ENCODE peak calls at places on chromosome 19, in eight cellular contexts. X, B, V, E, I, F, T and M are unnamed samples.
A peak's percentile ranks its signal among the peaks of the same experiment; 100 is the strongest.

GRCh38 chr19:17109962-17110598 is 34.5 kb downstream of the MYO9B start:
- DNase-seq in F (no peak), B (peak; percentile 65), I (no peak), X (peak; percentile 66), E (no peak), V (peak; percentile 82), T (no peak), M (peak; percentile 88)

GRCh38 chr19:13887039-13887438 is 10.1 kb downstream of the NANOS3 start:
- DNase-seq in T (no peak), X (no peak), I (no peak), V (peak; percentile 68), B (no peak), E (no peak), F (no peak), M (no peak)

GRCh38 chr19:49056101-49056901 is 1.2 kb downstream of the CGB7 start:
- DNase-seq in T (peak; percentile 28), E (peak; percentile 87), X (peak; percentile 56), B (peak; percentile 62), F (no peak), V (peak; percentile 97), I (no peak), M (peak; percentile 62)

GRCh38 chr19:27824108-27824507 is 1388.8 kb downstream of the UQCRFS1 start:
- DNase-seq in E (no peak), X (no peak), B (no peak), I (no peak), F (no peak), V (no peak), T (no peak), M (no peak)

GRCh38 chr19:31316201-31316951 is 32.9 kb downstream of the TSHZ3 start:
- DNase-seq in I (no peak), B (no peak), F (no peak), T (peak; percentile 61), V (no peak), E (peak; percentile 84), X (no peak), M (no peak)

GRCh38 chr19:2083174-2083854 is 12.8 kb downstream of the MOB3A start:
- DNase-seq in V (peak; percentile 58), X (peak; percentile 44), E (no peak), I (no peak), B (no peak), T (peak; percentile 25), F (no peak), M (peak; percentile 69)

GRCh38 chr19:16252459-16253205 is 54.9 kb downstream of the AP1M1 start:
- DNase-seq in B (no peak), F (no peak), V (no peak), X (peak; percentile 44), I (no peak), E (no peak), T (no peak), M (peak; percentile 50)

GRCh38 chr19:12611361-12611699 is 610 bp downstream of the ZNF791 start:
- DNase-seq in I (peak; percentile 75), E (peak; percentile 82), F (peak; percentile 9), B (peak; percentile 74), V (peak; percentile 95), T (peak; percentile 72), X (peak; percentile 74), M (no peak)

GRCh38 chr19:6481541-6482342 is at the start of gene DENND1C:
- DNase-seq in B (no peak), T (no peak), X (no peak), I (no peak), E (peak; percentile 70), F (no peak), V (peak; percentile 91), M (peak; percentile 84)

GRCh38 chr19:16470911-16471811 is 609 bp downstream of the EPS15L1 start:
- DNase-seq in F (no peak), V (peak; percentile 93), X (peak; percentile 27), E (peak; percentile 44), I (no peak), B (no peak), T (no peak), M (peak; percentile 39)

GRCh38 chr19:51915324-51915867 is 10.6 kb upstream of the ZNF649 start:
- DNase-seq in F (no peak), T (no peak), X (no peak), V (no peak), I (no peak), E (no peak), B (no peak), M (no peak)

GRCh38 chr19:3336680-3337523 is 29.5 kb upstream of the NFIC start:
- DNase-seq in E (no peak), I (peak; percentile 97), F (no peak), T (peak; percentile 95), V (peak; percentile 87), B (peak; percentile 97), X (peak; percentile 88), M (no peak)

GRCh38 chr19:51338563-51339312 is 3.2 kb downstream of the VSIG10L start:
- DNase-seq in B (peak; percentile 87), X (peak; percentile 78), F (no peak), V (peak; percentile 98), I (peak; percentile 85), T (peak; percentile 87), E (peak; percentile 94), M (peak; percentile 88)

GRCh38 chr19:45442927-45443461 is 19.3 kb upstream of the ERCC1 start:
- DNase-seq in X (peak; percentile 52), V (peak; percentile 69), T (peak; percentile 61), B (peak; percentile 58), F (no peak), I (no peak), E (peak; percentile 55), M (no peak)

GRCh38 chr19:48663667-48664066 is 9.2 kb downstream of the NTN5 start:
- DNase-seq in E (no peak), I (no peak), T (no peak), F (no peak), X (no peak), V (peak; percentile 88), B (no peak), M (no peak)

DNA sequence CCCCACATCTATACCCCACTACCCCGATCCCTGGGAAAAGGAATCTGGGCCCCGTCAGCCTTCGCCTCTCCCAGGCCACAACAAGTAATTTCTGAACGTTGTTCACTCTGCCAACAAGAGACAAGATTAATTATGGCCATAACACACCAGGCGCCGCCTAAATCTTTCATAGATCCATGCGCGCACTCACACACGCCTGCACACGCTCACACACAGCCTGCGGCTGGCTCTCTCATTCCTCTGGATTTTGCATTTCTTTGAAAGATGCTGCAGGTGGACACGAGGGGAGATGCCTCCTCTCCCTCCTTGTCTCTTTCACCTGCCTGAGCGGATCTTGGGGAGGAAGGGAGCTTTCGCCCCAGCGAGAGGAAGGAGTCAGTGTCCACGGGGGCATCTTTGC is 17.1 kb downstream of the ZNRF4 start:
- DNase-seq in I (no peak), E (no peak), B (no peak), X (no peak), T (no peak), F (no peak), V (no peak), M (no peak)
- H3K4me3 ChIP-seq in I (no peak overlapping the region), E (no peak overlapping the region), B (no peak overlapping the region), X (no peak overlapping the region), T (no peak overlapping the region), F (no peak overlapping the region), V (no peak overlapping the region), M (no peak overlapping the region)

DNA sequence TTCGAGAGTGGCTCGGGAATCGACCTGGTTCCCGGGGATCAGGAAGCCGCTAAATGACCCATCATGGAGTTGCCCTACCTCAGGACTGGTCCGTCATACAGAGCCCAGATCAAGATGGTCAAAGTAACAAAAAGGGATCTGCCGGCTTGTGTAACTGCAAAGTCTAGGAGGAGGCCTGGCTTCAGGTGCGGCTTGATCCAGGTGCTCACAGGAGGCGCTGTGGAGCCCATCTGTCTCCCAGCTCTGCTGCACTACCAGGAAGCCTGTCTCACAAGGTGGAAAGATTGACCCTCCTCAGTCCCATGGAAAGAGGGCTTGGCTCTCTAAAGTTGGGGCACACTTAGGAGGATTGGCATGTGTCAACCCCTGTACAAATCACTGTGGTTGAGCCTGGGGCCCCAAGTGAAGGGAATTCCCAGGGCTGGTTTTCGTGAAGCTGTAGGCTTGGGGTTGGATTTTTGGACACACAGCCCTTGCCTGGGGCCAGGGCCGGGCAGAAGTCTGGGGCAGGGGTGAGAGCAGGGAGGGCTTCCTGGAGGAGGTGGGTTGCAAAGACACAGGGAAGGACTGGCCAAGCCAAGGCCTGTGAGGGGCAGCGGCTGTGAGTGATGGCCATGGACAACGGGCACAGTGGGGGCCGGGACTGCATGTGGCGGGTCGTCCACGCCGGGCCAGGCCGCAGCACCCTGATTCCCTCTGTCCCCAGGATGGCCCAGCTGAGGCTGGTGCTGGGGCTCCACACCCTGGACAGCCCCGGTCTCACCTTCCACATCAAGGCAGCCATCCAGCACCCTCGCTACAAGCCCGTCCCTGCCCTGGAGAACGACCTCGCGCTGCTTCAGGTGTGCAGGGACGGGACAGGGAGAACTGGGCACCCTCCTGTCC is 4.2 kb downstream of the GZMM start:
- DNase-seq in B (no peak), T (no peak), V (no peak), I (no peak), X (no peak), E (no peak), F (no peak), M (no peak)
- TF ChIP-seq CTCF in B (no peak), T (no peak), V (no peak), I (no peak), X (no peak), E (no peak), F (no peak), M (no peak)

DNA sequence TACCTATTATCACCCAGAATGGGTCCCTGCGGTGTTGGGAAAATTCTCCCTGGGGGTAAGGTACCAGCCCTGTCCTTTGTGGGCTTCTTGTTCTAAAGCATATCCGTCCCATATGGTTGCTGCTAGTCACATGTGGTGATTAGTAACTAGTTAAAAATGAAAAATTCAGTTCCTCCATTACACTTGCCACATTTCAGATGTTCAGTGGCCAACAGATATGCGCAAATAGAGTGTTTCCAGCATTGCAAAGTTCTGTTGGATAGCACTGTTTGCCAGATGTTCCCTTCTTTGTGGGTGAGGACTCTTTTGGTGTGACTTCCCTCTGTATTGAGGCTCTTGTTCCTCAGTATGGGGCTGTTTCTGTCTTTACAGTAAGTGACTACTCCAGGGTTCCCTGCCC is 3.8 kb downstream of the CNOT3 start:
- DNase-seq in V (no peak), E (no peak), T (no peak), B (no peak), F (peak; percentile 67), X (no peak), I (no peak), M (no peak)
- H3K36me3 ChIP-seq in V (peaks cover 68% of the 10 kb centered on the region), E (no peaks in the 10 kb centered on the region), T (no peaks in the 10 kb centered on the region), B (peaks cover 15% of the 10 kb centered on the region), F (peaks cover 44% of the 10 kb centered on the region), X (peaks cover 15% of the 10 kb centered on the region), I (peaks cover 18% of the 10 kb centered on the region), M (peaks cover 44% of the 10 kb centered on the region)

DNA sequence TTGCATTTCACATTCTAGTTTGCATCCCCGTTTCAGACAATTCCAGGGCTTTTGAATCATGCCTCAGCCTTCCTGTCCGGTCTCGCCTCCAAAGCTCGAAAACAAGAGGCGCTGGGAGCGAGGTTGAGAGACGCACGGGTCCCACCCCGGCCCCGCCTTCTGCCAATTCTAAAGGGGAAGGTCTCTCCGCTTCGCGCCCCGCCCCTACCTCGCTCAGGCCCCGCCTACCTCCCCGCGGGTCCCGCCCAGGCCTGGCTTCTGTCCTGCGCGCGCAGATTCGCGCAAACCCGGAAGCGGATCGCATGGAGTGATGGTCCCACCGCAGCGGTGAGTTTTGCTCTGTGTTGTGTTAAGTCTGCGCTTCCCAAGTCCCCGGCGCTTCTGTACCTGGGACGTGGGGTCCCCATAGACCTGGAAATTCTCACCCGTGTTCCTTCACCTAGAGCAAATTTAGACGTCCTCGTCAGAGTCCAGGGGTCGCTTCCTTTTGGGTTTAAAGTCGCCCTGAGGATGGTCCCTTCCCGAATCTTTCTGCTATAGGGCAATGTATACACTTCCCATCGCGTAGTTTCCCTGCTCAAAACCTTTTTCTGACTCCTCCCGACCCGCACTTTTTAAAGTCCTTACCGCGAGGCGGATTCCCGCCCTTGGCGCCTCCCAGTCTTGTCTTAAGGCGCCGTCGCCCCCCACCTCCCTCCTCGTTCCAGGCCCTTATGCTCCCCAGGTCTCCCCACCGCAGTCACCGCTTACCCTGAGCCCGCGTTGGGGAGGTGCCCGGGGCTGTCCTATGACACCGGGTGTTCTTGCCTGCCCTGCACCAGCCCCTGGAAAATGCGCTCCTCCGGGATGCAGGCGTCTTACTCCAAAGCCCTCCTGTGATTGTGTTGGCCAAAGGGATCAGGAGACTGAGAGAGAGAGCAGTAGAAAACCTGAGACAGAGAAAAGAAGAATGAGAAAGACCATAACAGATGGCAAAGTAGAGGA is at the start of gene ZNF845:
- DNase-seq in E (peak; percentile 97), F (peak; percentile 44), B (peak; percentile 90), I (peak; percentile 97), T (peak; percentile 97), X (peak; percentile 96), V (peak; percentile 94), M (peak; percentile 90)
- H3K4me3 ChIP-seq in E (peak within 1 kb of the TSS; percentile 81), F (peak within 1 kb of the TSS; percentile 70), B (peak within 1 kb of the TSS; percentile 79), I (peak within 1 kb of the TSS; percentile 81), T (peak within 1 kb of the TSS; percentile 60), X (peak within 1 kb of the TSS; percentile 75), V (peak within 1 kb of the TSS; percentile 98), M (peak within 1 kb of the TSS; percentile 91)